ENCODE peak calls at places on chromosome X, in six cellular contexts. T is mucosa of descending colon, P is endodermal cell, N is left lung, V is lung, Q is suprapubic skin. H is an unnamed sample.
A peak's percentile ranks its signal among the peaks of the same experiment; 100 is the strongest.

GRCh38 chrX:26414534-26414933 is 198.6 kb downstream of the MAGEB5 start:
- DNase-seq in T (no peak), V (no peak), N (no peak), Q (no peak), P (peak; percentile 55), H (no peak)

GRCh38 chrX:23503835-23504539 is 163.3 kb upstream of the PRDX4 start:
- DNase-seq in Q (no peak), P (peak; percentile 84), V (peak; percentile 83), T (peak; percentile 66), N (peak; percentile 41), H (no peak)

GRCh38 chrX:21529771-21530170 is 128.4 kb downstream of the KLHL34 start:
- DNase-seq in T (no peak), N (no peak), P (no peak), Q (no peak), V (no peak), H (no peak)

GRCh38 chrX:118571829-118572228 is 76.2 kb downstream of the DOCK11 start:
- DNase-seq in V (no peak), P (no peak), T (no peak), N (no peak), Q (no peak), H (no peak)

GRCh38 chrX:111869639-111870034 is 6.3 kb upstream of the TRPC5OS start:
- DNase-seq in T (no peak), N (no peak), Q (no peak), P (peak; percentile 84), V (peak; percentile 30), H (no peak)

GRCh38 chrX:151019837-151020236 is 36.7 kb downstream of the HMGB3 start:
- DNase-seq in N (no peak), V (no peak), P (no peak), T (no peak), Q (no peak), H (no peak)

GRCh38 chrX:18354369-18355329 is at the start of gene SCML2:
- DNase-seq in P (peak; percentile 74), T (peak; percentile 53), Q (no peak), V (no peak), N (peak; percentile 85), H (peak; percentile 16)

GRCh38 chrX:103774070-103774642 is 2.5 kb upstream of the PLP1 start:
- DNase-seq in N (no peak), T (no peak), P (peak; percentile 87), V (no peak), Q (no peak), H (no peak)

GRCh38 chrX:23908219-23909003 is 605 bp downstream of the CXorf58 start:
- DNase-seq in P (peak; percentile 69), V (no peak), T (no peak), N (no peak), Q (no peak), H (no peak)

GRCh38 chrX:24333371-24333770 is 19.5 kb upstream of the SUPT20HL2 start:
- DNase-seq in T (no peak), V (no peak), Q (no peak), N (no peak), P (no peak), H (no peak)

GRCh38 chrX:45506149-45506768 is 305.6 kb upstream of the DIPK2B start:
- DNase-seq in T (no peak), Q (no peak), N (no peak), V (no peak), P (no peak), H (no peak)

GRCh38 chrX:34656842-34657780 is at the start of gene TMEM47:
- DNase-seq in P (peak; percentile 97), V (peak; percentile 38), T (peak; percentile 63), N (peak; percentile 83), Q (peak; percentile 74), H (no peak)

GRCh38 chrX:44025611-44026010 is 52.4 kb upstream of the NDP start:
- DNase-seq in T (no peak), P (no peak), V (no peak), N (no peak), Q (no peak), H (no peak)

GRCh38 chrX:87475793-87476192 is 41.8 kb upstream of the KLHL4 start:
- DNase-seq in Q (no peak), N (no peak), P (no peak), T (no peak), V (no peak), H (no peak)

GRCh38 chrX:129769467-129770154 is 10.1 kb upstream of the SASH3 start:
- DNase-seq in P (no peak), V (no peak), T (peak; percentile 75), N (no peak), Q (no peak), H (peak; percentile 81)

GRCh38 chrX:140050906-140051305 is 85.6 kb upstream of the CXorf66 start:
- DNase-seq in P (no peak), N (no peak), T (no peak), Q (no peak), V (no peak), H (no peak)

GRCh38 chrX:148871422-148872152 is 371.2 kb downstream of the AFF2 start:
- DNase-seq in N (no peak), T (no peak), V (no peak), Q (no peak), P (no peak), H (no peak)

GRCh38 chrX:153744210-153745066 is 19.6 kb upstream of the PLXNB3 start:
- DNase-seq in Q (peak; percentile 62), T (no peak), V (no peak), P (peak; percentile 85), N (peak; percentile 62), H (no peak)

GRCh38 chrX:129724767-129725166 is 14.0 kb upstream of the XPNPEP2 start:
- DNase-seq in V (no peak), T (no peak), Q (no peak), N (no peak), P (peak; percentile 37), H (no peak)

GRCh38 chrX:46755656-46756055 is 3.3 kb downstream of the SLC9A7 start:
- DNase-seq in P (no peak), V (no peak), T (no peak), Q (no peak), N (no peak), H (no peak)

GRCh38 chrX:129572422-129572821 is 32.4 kb downstream of the OCRL start:
- DNase-seq in Q (no peak), N (no peak), P (no peak), T (no peak), V (no peak), H (no peak)

GRCh38 chrX:9349572-9350259 is 115.1 kb upstream of the TBL1X start:
- DNase-seq in N (no peak), T (no peak), P (no peak), V (no peak), Q (no peak), H (no peak)

GRCh38 chrX:98067611-98068010 is 1183.9 kb downstream of the RPA4 start:
- DNase-seq in V (no peak), P (no peak), N (no peak), Q (no peak), T (no peak), H (no peak)

GRCh38 chrX:71976753-71977152 is 66.1 kb downstream of the NHSL2 start:
- DNase-seq in N (no peak), Q (no peak), P (no peak), T (no peak), V (no peak), H (no peak)

GRCh38 chrX:72604705-72605104 is 32.1 kb upstream of the HDAC8 start:
- DNase-seq in N (no peak), P (no peak), V (no peak), Q (no peak), T (no peak), H (no peak)

GRCh38 chrX:26788402-26788998 is 572.5 kb downstream of the MAGEB5 start:
- DNase-seq in T (no peak), P (no peak), N (no peak), V (no peak), Q (no peak), H (no peak)

GRCh38 chrX:101759000-101759399 is 99.3 kb upstream of the ARMCX2 start:
- DNase-seq in T (no peak), P (peak; percentile 85), V (no peak), Q (no peak), N (no peak), H (no peak)

GRCh38 chrX:136954930-136955329 is 74.4 kb upstream of the RBMX start:
- DNase-seq in N (no peak), V (no peak), T (no peak), Q (no peak), P (no peak), H (no peak)

GRCh38 chrX:122046226-122046625 is 998.8 kb downstream of the GLUD2 start:
- DNase-seq in N (no peak), P (no peak), T (no peak), V (no peak), Q (no peak), H (no peak)

GRCh38 chrX:122094611-122095010 is 1047.2 kb downstream of the GLUD2 start:
- DNase-seq in V (no peak), P (no peak), Q (no peak), T (no peak), N (no peak), H (no peak)

GRCh38 chrX:74382613-74383012 is 38.7 kb upstream of the SLC16A2 start:
- DNase-seq in P (peak; percentile 90), V (peak; percentile 75), Q (peak; percentile 62), T (no peak), N (no peak), H (peak; percentile 62)

GRCh38 chrX:136779346-136779781 is 1.4 kb downstream of the ARHGEF6 start:
- DNase-seq in Q (no peak), N (no peak), P (no peak), T (no peak), V (no peak), H (no peak)

GRCh38 chrX:78555401-78555980 is 103.6 kb downstream of the RTL3 start:
- DNase-seq in P (no peak), N (no peak), Q (no peak), V (no peak), T (no peak), H (no peak)

GRCh38 chrX:69262036-69262905 is 97.0 kb upstream of the PJA1 start:
- DNase-seq in T (no peak), N (no peak), V (no peak), P (no peak), Q (no peak), H (no peak)

GRCh38 chrX:134180566-134180965 is 56.4 kb upstream of the CCDC160 start:
- DNase-seq in P (no peak), T (no peak), Q (no peak), V (no peak), N (no peak), H (no peak)
- H3K4me1 ChIP-seq in P (peaks cover 6% of the 10 kb centered on the region), T (no peaks in the 10 kb centered on the region), Q (no peaks in the 10 kb centered on the region), V (no peaks in the 10 kb centered on the region), N (no peaks in the 10 kb centered on the region), H (peaks cover 3% of the 10 kb centered on the region)

GRCh38 chrX:53166103-53166502 is 58.9 kb downstream of the KDM5C start:
- DNase-seq in P (no peak), Q (no peak), V (no peak), N (no peak), T (no peak), H (no peak)

GRCh38 chrX:53171356-53171755 is 53.7 kb downstream of the KDM5C start:
- DNase-seq in T (no peak), V (no peak), P (no peak), N (no peak), Q (no peak), H (no peak)
- TF ChIP-seq CTCF in T (no peak), V (no peak), P (peak; percentile 55), N (no peak), Q (no peak), H (no peak)

GRCh38 chrX:88988796-88989195 is 241.8 kb downstream of the CPXCR1 start:
- DNase-seq in T (no peak), N (no peak), V (no peak), Q (no peak), P (no peak), H (no peak)
- H3K4me1 ChIP-seq in T (no peaks in the 10 kb centered on the region), N (no peaks in the 10 kb centered on the region), V (no peaks in the 10 kb centered on the region), Q (no peaks in the 10 kb centered on the region), P (peaks cover 6% of the 10 kb centered on the region), H (no peaks in the 10 kb centered on the region)

GRCh38 chrX:2689773-2690666 is 1.1 kb upstream of the CD99 start:
- DNase-seq in T (peak; percentile 82), Q (no peak), V (no peak), P (peak; percentile 75), N (no peak), H (no peak)
- TF ChIP-seq CTCF in T (no peak), Q (no peak), V (no peak), P (no peak), N (no peak), H (no peak)

H was measured in CD8-positive, alpha-beta T cell.